ENCODE peak calls at places on chromosomes 11 and 22, in nine cellular contexts. I, W, S, U, X, M, D, B and L are unnamed samples.

GRCh38 chr22:49966716-49967332 is 6.3 kb downstream of the PIM3 start:
- DNase-seq in I (peak; percentile 82), W (peak; percentile 48), S (no peak), U (no peak), X (peak; percentile 52), M (peak; percentile 61), D (no peak), B (no peak), L (no peak)

GRCh38 chr11:73423506-73423905 is 47.3 kb downstream of the RELT start:
- DNase-seq in I (no peak), W (no peak), S (no peak), U (no peak), X (no peak), M (no peak), D (peak; percentile 68), B (no peak), L (no peak)

GRCh38 chr11:16981651-16982194 is 32.5 kb downstream of the PLEKHA7 start:
- DNase-seq in I (no peak), W (peak; percentile 55), S (no peak), U (peak; percentile 43), X (peak; percentile 81), M (no peak), D (peak; percentile 81), B (peak; percentile 93), L (no peak)

GRCh38 chr11:8766043-8766992 is 83.7 kb downstream of the RPL27A start:
- DNase-seq in I (no peak), W (no peak), S (no peak), U (peak; percentile 85), X (peak; percentile 63), M (no peak), D (peak; percentile 39), B (peak; percentile 53), L (no peak)

GRCh38 chr11:16040151-16040550 is 316.2 kb downstream of the SOX6 start:
- DNase-seq in I (no peak), W (no peak), S (no peak), U (no peak), X (no peak), M (no peak), D (no peak), B (no peak), L (no peak)

GRCh38 chr22:31039393-31039792 is 41.7 kb upstream of the SMTN start:
- DNase-seq in I (no peak), W (peak; percentile 64), S (no peak), U (peak; percentile 87), X (peak; percentile 76), M (no peak), D (no peak), B (no peak), L (no peak)

GRCh38 chr11:67490727-67491065 is 7.9 kb downstream of the AIP start:
- DNase-seq in I (no peak), W (no peak), S (no peak), U (no peak), X (no peak), M (no peak), D (no peak), B (no peak), L (no peak)

GRCh38 chr11:111688028-111688427 is 78.2 kb downstream of the PPP2R1B start:
- DNase-seq in I (no peak), W (no peak), S (no peak), U (peak; percentile 51), X (no peak), M (no peak), D (no peak), B (no peak), L (no peak)

GRCh38 chr11:77407613-77408012 is 66.3 kb downstream of the PAK1 start:
- DNase-seq in I (peak; percentile 70), W (peak; percentile 85), S (no peak), U (peak; percentile 97), X (peak; percentile 89), M (peak; percentile 11), D (peak; percentile 82), B (peak; percentile 63), L (no peak)

GRCh38 chr11:88181776-88182175 is 6.5 kb upstream of the RAB38 start:
- DNase-seq in I (no peak), W (no peak), S (no peak), U (no peak), X (no peak), M (no peak), D (peak; percentile 53), B (no peak), L (no peak)

GRCh38 chr11:35579557-35580396 is 38.5 kb upstream of the FJX1 start:
- DNase-seq in I (no peak), W (peak; percentile 95), S (no peak), U (peak; percentile 94), X (peak; percentile 96), M (no peak), D (peak; percentile 76), B (peak; percentile 70), L (peak; percentile 41)

GRCh38 chr22:23772315-23773246 is at the start of gene MMP11:
- DNase-seq in I (peak; percentile 77), W (no peak), S (no peak), U (peak; percentile 70), X (peak; percentile 77), M (peak; percentile 71), D (no peak), B (no peak), L (no peak)

GRCh38 chr22:37906364-37907008 is 389 bp downstream of the MICALL1 start:
- DNase-seq in I (peak; percentile 59), W (no peak), S (no peak), U (peak; percentile 49), X (peak; percentile 51), M (peak; percentile 19), D (no peak), B (no peak), L (no peak)

DNA sequence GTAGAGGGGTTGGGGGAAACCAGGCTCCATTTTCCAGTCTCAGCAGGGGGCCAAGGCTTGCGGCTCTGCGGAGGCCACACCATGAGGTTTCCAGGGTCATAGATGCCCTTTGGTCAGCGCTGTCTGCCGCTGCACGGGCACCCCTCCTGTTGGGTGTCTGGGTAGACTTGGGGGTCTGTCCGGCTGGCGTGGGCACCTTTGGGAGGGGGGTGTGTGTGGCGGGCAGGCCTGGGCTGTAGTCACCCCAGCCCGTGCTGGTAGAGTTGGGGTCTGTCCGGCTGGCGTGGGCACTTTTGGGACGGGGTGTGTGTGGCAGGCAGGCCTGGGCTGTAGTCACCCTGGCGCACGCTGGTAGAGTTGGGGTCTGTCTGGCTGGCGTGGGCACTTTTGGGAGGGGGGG is 18.6 kb downstream of the LSP1 start:
- DNase-seq in I (no peak), W (no peak), S (no peak), U (no peak), X (no peak), M (no peak), D (no peak), B (no peak), L (no peak)
- H3K4me3 ChIP-seq in I (peak overlapping the region; percentile 56), W (no peak overlapping the region), S (no peak overlapping the region), U (no peak overlapping the region), X (peak overlapping the region; percentile 76), M (no peak overlapping the region), D (no peak overlapping the region), B (no peak overlapping the region), L (no peak overlapping the region)

GRCh38 chr22:42410708-42411107 is 21.5 kb downstream of the NFAM1 start:
- DNase-seq in I (no peak), W (no peak), S (no peak), U (no peak), X (no peak), M (no peak), D (no peak), B (no peak), L (no peak)

GRCh38 chr22:42404266-42404665 is 27.9 kb downstream of the NFAM1 start:
- DNase-seq in I (no peak), W (no peak), S (no peak), U (no peak), X (no peak), M (no peak), D (no peak), B (no peak), L (no peak)

GRCh38 chr22:42408276-42408675 is 23.9 kb downstream of the NFAM1 start:
- DNase-seq in I (no peak), W (no peak), S (no peak), U (no peak), X (no peak), M (no peak), D (no peak), B (no peak), L (no peak)

GRCh38 chr22:42412744-42413220 is 19.4 kb downstream of the NFAM1 start:
- DNase-seq in I (no peak), W (no peak), S (no peak), U (no peak), X (no peak), M (peak; percentile 41), D (no peak), B (no peak), L (no peak)

DNA sequence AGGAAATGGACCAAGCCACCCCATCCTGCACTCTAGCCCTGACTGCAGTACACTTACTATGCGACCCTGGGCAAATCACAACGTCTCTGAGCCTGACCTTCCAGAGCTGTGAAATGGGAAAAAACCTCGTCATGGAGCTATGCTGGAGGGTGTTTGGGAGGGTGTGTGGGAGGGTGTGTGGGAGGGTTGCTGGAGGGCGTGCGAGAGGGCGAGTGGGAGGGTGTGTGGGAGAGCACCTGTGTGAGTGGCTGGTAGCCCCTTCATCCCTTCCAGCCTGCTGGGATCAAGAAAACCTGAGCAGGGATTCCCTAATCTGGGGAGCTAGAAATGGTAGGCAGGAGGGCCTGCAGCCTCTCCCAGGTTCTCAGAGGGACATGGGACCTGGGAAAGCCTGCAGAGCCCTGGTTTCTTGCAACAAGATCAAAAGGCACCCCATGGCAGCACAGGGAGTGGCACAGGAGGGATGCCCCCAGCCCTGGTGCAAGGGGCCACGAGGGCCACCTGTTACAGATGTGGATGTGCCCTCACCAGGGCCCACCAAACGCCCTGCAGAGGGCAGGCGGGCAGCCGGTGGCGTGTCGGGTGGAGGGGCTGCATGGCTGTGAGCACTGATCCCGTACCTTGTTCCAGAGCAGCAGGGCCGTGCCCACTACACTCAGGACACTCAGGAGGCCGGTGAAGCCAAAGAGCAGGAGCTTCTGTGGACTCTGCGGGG is 23.2 kb downstream of the NFAM1 start:
- DNase-seq in I (no peak), W (no peak), S (no peak), U (no peak), X (no peak), M (no peak), D (no peak), B (no peak), L (no peak)
- H3K4me3 ChIP-seq in I (no peak overlapping the region), W (no peak overlapping the region), S (no peak overlapping the region), U (no peak overlapping the region), X (no peak overlapping the region), M (no peak overlapping the region), D (no peak overlapping the region), B (no peak overlapping the region), L (no peak overlapping the region)

DNA sequence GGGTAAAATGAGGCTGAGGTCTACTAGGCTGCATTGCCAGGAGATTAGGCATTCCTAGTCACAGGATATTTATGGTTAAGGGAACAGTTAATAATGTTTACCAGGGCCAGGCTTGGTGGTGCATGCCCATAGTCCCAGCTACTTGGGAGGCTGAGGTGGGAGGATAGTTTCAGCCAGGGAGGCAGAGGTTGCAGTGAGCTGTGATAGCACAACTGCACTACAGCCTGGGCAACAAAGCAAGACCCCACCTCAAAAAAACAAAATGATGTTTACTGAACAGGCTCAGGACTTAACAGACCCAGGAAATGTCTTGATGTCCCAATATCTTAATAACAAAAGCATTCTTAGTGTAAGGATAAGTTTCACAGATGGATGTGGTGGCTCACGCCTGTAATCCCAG is 2.8 kb upstream of the MRPL16 start:
- DNase-seq in I (no peak), W (no peak), S (no peak), U (no peak), X (no peak), M (no peak), D (no peak), B (no peak), L (no peak)
- H3K4me3 ChIP-seq in I (no peak overlapping the region), W (no peak overlapping the region), S (no peak overlapping the region), U (no peak overlapping the region), X (no peak overlapping the region), M (no peak overlapping the region), D (no peak overlapping the region), B (no peak overlapping the region), L (no peak overlapping the region)

GRCh38 chr11:116193321-116194114 is 579.3 kb downstream of the BUD13 start:
- DNase-seq in I (no peak), W (peak; percentile 55), S (no peak), U (peak; percentile 46), X (peak; percentile 25), M (peak; percentile 68), D (peak; percentile 2), B (peak; percentile 87), L (no peak)
- H3K4me3 ChIP-seq in I (peak overlapping the region; percentile 38), W (peak overlapping the region; percentile 45), S (no peak overlapping the region), U (peak overlapping the region; percentile 54), X (peak overlapping the region; percentile 64), M (peak overlapping the region; percentile 14), D (peak overlapping the region; percentile 33), B (peak overlapping the region; percentile 46), L (no peak overlapping the region)